ENCODE peak calls at places on chromosomes 13 and 19, in four cellular contexts. W is RWPE1; Z is activated naive CD8-positive, alpha-beta T cell treated with anti-CD3 and anti-CD28 coated beads, Interleukin-2, amount 50 U/mL, for 24 hours; L is GM23338. D is an unnamed sample.
A peak's percentile ranks its signal among the peaks of the same experiment; 100 is the strongest.

GRCh38 chr13:104571161-104571889 is 1505.1 kb upstream of the SLC10A2 start:
- DNase-seq in W (peak; percentile 62), Z (no peak), L (peak; percentile 79), D (peak; percentile 84)

GRCh38 chr13:40469581-40470282 is 196.7 kb downstream of the FOXO1 start:
- DNase-seq in W (no peak), Z (no peak), L (no peak), D (no peak)

GRCh38 chr13:46914341-46914740 is 17.5 kb upstream of the HTR2A start:
- DNase-seq in W (no peak), Z (no peak), L (no peak), D (no peak)

GRCh38 chr13:98349731-98350305 is 172.7 kb upstream of the RNF113B start:
- DNase-seq in W (no peak), Z (no peak), L (peak; percentile 71), D (no peak)

GRCh38 chr13:103961129-103961528 is 894.9 kb upstream of the SLC10A2 start:
- DNase-seq in W (no peak), Z (no peak), L (no peak), D (no peak)

GRCh38 chr13:74325106-74325505 is 190.9 kb upstream of the KLF12 start:
- DNase-seq in W (no peak), Z (no peak), L (no peak), D (peak; percentile 81)

GRCh38 chr19:18118420-18119242 is 21.1 kb downstream of the MAST3 start:
- DNase-seq in W (no peak), Z (no peak), L (no peak), D (no peak)

GRCh38 chr19:45560686-45561085 is 23.9 kb downstream of the OPA3 start:
- DNase-seq in W (no peak), Z (no peak), L (no peak), D (no peak)

GRCh38 chr13:110815471-110816204 is 99.2 kb downstream of the ANKRD10 start:
- DNase-seq in W (no peak), Z (no peak), L (no peak), D (no peak)

D was measured in SJCRH30.